ENCODE peak calls at places on chromosome 12, in ten cellular contexts. P, Y, Z, B, A, V, Q, T, S and C are unnamed samples.

GRCh38 chr12:10722502-10722904 is 620 bp downstream of the YBX3 start:
- DNase-seq in P (peak; percentile 71), Y (peak; percentile 80), Z (no peak), B (no peak), A (peak; percentile 57), V (no peak), Q (peak; percentile 59), T (peak; percentile 70), S (peak; percentile 56), C (peak; percentile 48)

GRCh38 chr12:65501093-65501621 is 222.7 kb downstream of the MSRB3 start:
- DNase-seq in P (no peak), Y (peak; percentile 76), Z (no peak), B (no peak), A (peak; percentile 5), V (no peak), Q (peak; percentile 63), T (peak; percentile 78), S (peak; percentile 91), C (no peak)

GRCh38 chr12:74349925-74350324 is 187.7 kb upstream of the ATXN7L3B start:
- DNase-seq in P (peak; percentile 17), Y (no peak), Z (peak; percentile 54), B (no peak), A (no peak), V (no peak), Q (no peak), T (no peak), S (peak; percentile 31), C (no peak)

GRCh38 chr12:26697217-26697616 is 135.8 kb downstream of the ITPR2 start:
- DNase-seq in P (peak; percentile 88), Y (no peak), Z (no peak), B (no peak), A (no peak), V (no peak), Q (peak; percentile 49), T (no peak), S (no peak), C (no peak)

GRCh38 chr12:114669501-114670256 is 14.3 kb downstream of the TBX3 start:
- DNase-seq in P (peak; percentile 54), Y (no peak), Z (no peak), B (no peak), A (peak; percentile 63), V (no peak), Q (peak; percentile 87), T (no peak), S (no peak), C (peak; percentile 81)

GRCh38 chr12:24898606-24899005 is 50.3 kb downstream of the BCAT1 start:
- DNase-seq in P (peak; percentile 37), Y (no peak), Z (no peak), B (no peak), A (no peak), V (no peak), Q (no peak), T (no peak), S (no peak), C (no peak)

GRCh38 chr12:49824416-49824815 is 3.8 kb downstream of the NCKAP5L start:
- DNase-seq in P (no peak), Y (no peak), Z (no peak), B (no peak), A (no peak), V (no peak), Q (no peak), T (no peak), S (no peak), C (no peak)

GRCh38 chr12:105493091-105493615 is 162.7 kb downstream of the C12orf75 start:
- DNase-seq in P (no peak), Y (no peak), Z (no peak), B (no peak), A (no peak), V (no peak), Q (no peak), T (no peak), S (no peak), C (no peak)

GRCh38 chr12:77734489-77734888 is 96.2 kb upstream of the NAV3 start:
- DNase-seq in P (peak; percentile 33), Y (no peak), Z (no peak), B (no peak), A (no peak), V (no peak), Q (peak; percentile 73), T (no peak), S (peak; percentile 65), C (peak; percentile 32)

GRCh38 chr12:89856431-89856830 is 147.8 kb upstream of the ATP2B1 start:
- DNase-seq in P (peak; percentile 81), Y (no peak), Z (peak; percentile 19), B (no peak), A (peak; percentile 43), V (no peak), Q (peak; percentile 50), T (no peak), S (peak; percentile 95), C (peak; percentile 43)

GRCh38 chr12:30813741-30814687 is 59.3 kb upstream of the CAPRIN2 start:
- DNase-seq in P (peak; percentile 57), Y (no peak), Z (no peak), B (no peak), A (no peak), V (no peak), Q (peak; percentile 30), T (no peak), S (peak; percentile 35), C (no peak)

GRCh38 chr12:100842156-100842555 is 47.6 kb downstream of the ANO4 start:
- DNase-seq in P (no peak), Y (no peak), Z (no peak), B (no peak), A (no peak), V (no peak), Q (no peak), T (no peak), S (peak; percentile 8), C (no peak)

GRCh38 chr12:115354007-115354452 is 670.1 kb upstream of the TBX3 start:
- DNase-seq in P (peak; percentile 98), Y (peak; percentile 66), Z (no peak), B (peak; percentile 89), A (no peak), V (peak; percentile 36), Q (peak; percentile 98), T (no peak), S (peak; percentile 98), C (peak; percentile 97)

GRCh38 chr12:60977966-60978365 is 1282.2 kb upstream of the USP15 start:
- DNase-seq in P (no peak), Y (no peak), Z (peak; percentile 3), B (no peak), A (no peak), V (no peak), Q (no peak), T (no peak), S (no peak), C (no peak)

GRCh38 chr12:47752121-47752520 is 6.6 kb downstream of the RAPGEF3 start:
- DNase-seq in P (no peak), Y (no peak), Z (no peak), B (no peak), A (no peak), V (no peak), Q (no peak), T (peak; percentile 20), S (no peak), C (no peak)

DNA sequence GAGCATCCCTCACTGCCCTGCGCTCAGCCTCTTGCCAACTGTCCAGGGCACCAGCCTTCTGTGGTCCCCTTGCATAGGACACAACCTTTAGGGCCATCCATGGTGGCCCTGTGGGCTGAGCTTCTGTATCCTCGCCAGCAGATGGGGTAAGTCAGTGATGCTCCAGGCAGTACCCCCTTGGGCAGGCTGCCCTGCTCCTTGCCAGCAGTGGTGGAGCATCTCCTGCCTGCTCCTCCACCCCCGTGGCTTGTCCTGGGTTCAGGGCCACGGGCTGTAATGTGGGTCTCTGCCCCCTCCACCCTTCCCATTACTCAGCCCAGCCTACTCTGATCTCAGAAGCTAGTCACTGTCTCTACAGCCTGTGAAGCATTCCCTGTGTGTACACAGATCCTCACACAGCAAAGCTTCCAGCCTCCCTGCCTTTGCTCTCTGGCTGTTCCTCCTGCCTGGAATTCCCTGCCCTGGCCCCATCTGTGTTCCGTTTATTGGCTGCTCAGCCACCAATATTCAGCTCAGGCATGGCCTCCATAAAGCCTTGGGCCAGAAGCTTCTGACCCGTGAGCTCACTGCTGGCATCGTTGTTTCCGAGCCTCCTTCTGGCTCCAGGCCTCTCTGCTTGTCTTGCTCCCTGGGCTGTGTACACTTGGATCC is 177.2 kb upstream of the PRMT8 start:
- DNase-seq in P (peak; percentile 34), Y (no peak), Z (peak; percentile 44), B (no peak), A (peak; percentile 45), V (no peak), Q (no peak), T (no peak), S (no peak), C (peak; percentile 28)
- TF ChIP-seq CTCF in P (peak; percentile 43), Y (peak; percentile 17), Z (peak; percentile 54), B (no peak), A (peak; percentile 36), V (peak; percentile 56), Q (peak; percentile 25), T (peak; percentile 52), S (peak; percentile 20), C (peak; percentile 64)

DNA sequence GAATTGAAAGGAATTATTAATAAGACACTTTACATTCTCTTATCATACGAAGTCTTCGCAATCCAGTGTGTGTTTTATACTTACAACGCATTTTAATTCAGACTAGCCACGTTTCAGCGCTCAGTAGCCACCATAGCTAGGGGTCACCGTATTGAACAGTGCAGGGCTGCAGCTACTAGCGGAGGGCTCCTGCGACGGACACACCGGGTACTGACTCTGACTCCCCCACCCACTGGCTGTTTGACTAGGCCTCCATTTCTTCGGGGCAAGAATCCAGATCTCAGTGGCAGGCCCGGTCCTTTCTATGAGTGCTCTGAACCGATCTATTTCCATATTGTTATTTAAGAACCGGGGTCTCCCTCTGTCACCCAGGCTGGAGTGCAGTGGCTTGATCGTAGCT is 1.5 kb upstream of the CDK2AP1 start:
- DNase-seq in P (no peak), Y (no peak), Z (no peak), B (no peak), A (no peak), V (no peak), Q (no peak), T (no peak), S (no peak), C (no peak)
- TF ChIP-seq CTCF in P (no peak), Y (no peak), Z (no peak), B (no peak), A (no peak), V (no peak), Q (no peak), T (no peak), S (no peak), C (no peak)

GRCh38 chr12:72560370-72560769 is 288.2 kb downstream of the TRHDE start:
- DNase-seq in P (no peak), Y (no peak), Z (no peak), B (no peak), A (no peak), V (no peak), Q (no peak), T (peak; percentile 11), S (no peak), C (no peak)
- TF ChIP-seq CTCF in P (no peak), Y (no peak), Z (no peak), B (no peak), A (no peak), V (peak; percentile 26), Q (no peak), T (no peak), S (no peak), C (peak; percentile 16)

DNA sequence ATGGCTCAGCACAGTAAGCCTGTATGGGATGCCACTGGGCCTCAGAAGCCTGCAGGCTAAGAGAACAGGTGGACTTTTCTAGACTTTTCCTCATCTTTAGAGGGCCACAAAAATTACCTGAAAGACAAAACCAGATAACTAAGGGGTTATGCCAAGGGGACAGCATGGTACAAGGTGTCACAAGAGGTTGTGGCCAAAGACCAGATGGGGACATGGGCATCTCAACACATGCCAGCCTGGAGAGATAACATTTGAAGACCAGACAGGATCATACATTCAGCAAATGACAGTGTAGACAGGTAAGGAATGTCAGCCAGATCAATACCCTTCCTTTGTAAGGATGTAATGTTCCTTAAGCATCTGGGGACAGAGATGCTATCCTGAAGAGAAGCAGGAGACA is 8.9 kb upstream of the CRY1 start:
- DNase-seq in P (no peak), Y (no peak), Z (no peak), B (no peak), A (no peak), V (no peak), Q (no peak), T (no peak), S (no peak), C (no peak)
- TF ChIP-seq CTCF in P (no peak), Y (no peak), Z (no peak), B (no peak), A (no peak), V (no peak), Q (no peak), T (no peak), S (no peak), C (no peak)